ENCODE peak calls at places on chromosome 11, in eight cellular contexts. X is mucosa of gallbladder; T is HT1080; M is non-pigmented ciliary epithelial cell; U is stimulated activated CD4-positive, alpha-beta T cell treated with anti-CD3 and anti-CD28 coated beads, Interleukin-1b, Interleukin-23, amount 100 ng/mL, for 4 hours; P is NCI-H345; Q is AG08395; D is amniotic stem cell. A is an unnamed sample.

GRCh38 chr11:10590516-10590915 is 22.1 kb upstream of the LYVE1 start:
- DNase-seq in X (no peak), U (no peak), P (no peak), T (no peak), D (no peak), M (no peak), Q (no peak), A (no peak)

GRCh38 chr11:20610825-20611224 is 11.4 kb downstream of the SLC6A5 start:
- DNase-seq in U (no peak), M (no peak), T (no peak), X (no peak), P (no peak), D (no peak), Q (no peak), A (no peak)

GRCh38 chr11:63610604-63611394 is 3.4 kb downstream of the PLAAT3 start:
- DNase-seq in P (peak), T (peak), X (peak), M (no peak), D (no peak), U (no peak), Q (no peak), A (no peak)

GRCh38 chr11:101129203-101129943 is at the start of gene PGR:
- DNase-seq in X (no peak), P (peak), U (no peak), Q (no peak), D (no peak), M (no peak), T (no peak), A (no peak)

GRCh38 chr11:38460901-38461300 is 1862.9 kb upstream of the RAG2 start:
- DNase-seq in Q (no peak), T (peak), X (peak), P (no peak), U (no peak), D (no peak), M (no peak), A (peak)

GRCh38 chr11:890794-891600 is 19.6 kb downstream of the CHID1 start:
- DNase-seq in M (no peak), D (no peak), X (no peak), T (no peak), U (no peak), P (peak), Q (no peak), A (no peak)

GRCh38 chr11:117828641-117829368 is 4.3 kb upstream of the FXYD2 start:
- DNase-seq in M (peak), X (peak), Q (peak), D (no peak), P (no peak), T (peak), U (peak), A (no peak)

GRCh38 chr11:109726061-109726460 is 304.1 kb downstream of the C11orf87 start:
- DNase-seq in U (no peak), T (no peak), P (no peak), M (no peak), X (no peak), Q (no peak), D (no peak), A (no peak)

GRCh38 chr11:1336836-1337646 is 27.6 kb upstream of the TOLLIP start:
- DNase-seq in M (no peak), P (peak), T (no peak), U (peak), D (no peak), Q (no peak), X (no peak), A (no peak)